ENCODE peak calls at places on chromosomes 5 and 9, in ten cellular contexts. L, U, Q, K, J, N, Z, I, C and W are unnamed samples.

GRCh38 chr9:127319366-127320121 is 55.0 kb downstream of the GARNL3 start:
- DNase-seq in L (no peak), U (no peak), Q (no peak), K (no peak), J (no peak), N (no peak), Z (no peak), I (peak), C (no peak), W (no peak)

GRCh38 chr5:1005362-1005851 is 3.2 kb upstream of the NKD2 start:
- DNase-seq in L (no peak), U (no peak), Q (no peak), K (no peak), J (peak), N (peak), Z (no peak), I (no peak), C (no peak), W (peak)

GRCh38 chr5:125582358-125582757 is 835.9 kb upstream of the ZNF608 start:
- DNase-seq in L (no peak), U (peak), Q (no peak), K (no peak), J (no peak), N (no peak), Z (no peak), I (peak), C (no peak), W (no peak)

GRCh38 chr5:135208555-135209494 is 174.8 kb upstream of the PITX1 start:
- DNase-seq in L (no peak), U (peak), Q (no peak), K (no peak), J (peak), N (no peak), Z (peak), I (no peak), C (peak), W (peak)

GRCh38 chr9:72464819-72465218 is 56.6 kb upstream of the TMC1 start:
- DNase-seq in L (peak), U (no peak), Q (no peak), K (no peak), J (no peak), N (no peak), Z (no peak), I (peak), C (no peak), W (no peak)

GRCh38 chr5:33371660-33372059 is 69.1 kb upstream of the TARS1 start:
- DNase-seq in L (no peak), U (peak), Q (no peak), K (no peak), J (no peak), N (no peak), Z (peak), I (no peak), C (no peak), W (no peak)

GRCh38 chr5:178769617-178770290 is 39.3 kb upstream of the ZNF354A start:
- DNase-seq in L (no peak), U (no peak), Q (no peak), K (no peak), J (no peak), N (no peak), Z (no peak), I (no peak), C (no peak), W (peak)

GRCh38 chr5:14556015-14556414 is 25.6 kb upstream of the OTULINL start:
- DNase-seq in L (no peak), U (no peak), Q (no peak), K (no peak), J (no peak), N (no peak), Z (no peak), I (no peak), C (no peak), W (no peak)

GRCh38 chr5:180599981-180600553 is 8.8 kb upstream of the SCGB3A1 start:
- DNase-seq in L (no peak), U (no peak), Q (no peak), K (no peak), J (no peak), N (no peak), Z (no peak), I (no peak), C (no peak), W (no peak)

GRCh38 chr5:81212211-81212687 is 20.9 kb upstream of the CKMT2 start:
- DNase-seq in L (no peak), U (no peak), Q (no peak), K (no peak), J (no peak), N (no peak), Z (no peak), I (no peak), C (no peak), W (no peak)

GRCh38 chr9:136603216-136603615 is 57.4 kb upstream of the NOTCH1 start:
- DNase-seq in L (no peak), U (no peak), Q (no peak), K (no peak), J (no peak), N (no peak), Z (no peak), I (no peak), C (no peak), W (no peak)

GRCh38 chr9:136762915-136763648 is 1.2 kb downstream of the LCN15 start:
- DNase-seq in L (no peak), U (no peak), Q (no peak), K (peak), J (no peak), N (peak), Z (no peak), I (no peak), C (peak), W (peak)

GRCh38 chr9:80596576-80596975 is 1024.8 kb downstream of the TLE4 start:
- DNase-seq in L (no peak), U (no peak), Q (no peak), K (no peak), J (no peak), N (no peak), Z (no peak), I (no peak), C (no peak), W (no peak)

GRCh38 chr5:96582343-96582742 is 79.8 kb upstream of the CAST start:
- DNase-seq in L (no peak), U (no peak), Q (no peak), K (no peak), J (no peak), N (no peak), Z (no peak), I (no peak), C (no peak), W (no peak)

GRCh38 chr5:153489611-153490010 is 859 bp upstream of the GRIA1 start:
- DNase-seq in L (no peak), U (no peak), Q (no peak), K (no peak), J (no peak), N (no peak), Z (no peak), I (no peak), C (no peak), W (no peak)

GRCh38 chr9:87826331-87826730 is 56.3 kb upstream of the SPATA31E1 start:
- DNase-seq in L (no peak), U (no peak), Q (no peak), K (no peak), J (no peak), N (no peak), Z (no peak), I (no peak), C (no peak), W (no peak)

GRCh38 chr9:35760651-35761050 is 6.6 kb upstream of the MSMP start:
- DNase-seq in L (no peak), U (peak), Q (no peak), K (no peak), J (no peak), N (no peak), Z (no peak), I (no peak), C (no peak), W (no peak)

GRCh38 chr5:36606437-36607113 is at the start of gene SLC1A3:
- DNase-seq in L (peak), U (peak), Q (no peak), K (no peak), J (peak), N (peak), Z (peak), I (peak), C (peak), W (peak)

GRCh38 chr5:116454417-116454927 is 120.2 kb downstream of the SEMA6A start:
- DNase-seq in L (peak), U (peak), Q (no peak), K (no peak), J (no peak), N (no peak), Z (no peak), I (no peak), C (no peak), W (no peak)

GRCh38 chr5:54820346-54820745 is 165.0 kb downstream of the ESM1 start:
- DNase-seq in L (no peak), U (no peak), Q (no peak), K (no peak), J (no peak), N (no peak), Z (no peak), I (no peak), C (no peak), W (no peak)

GRCh38 chr5:132056610-132057497 is 3.6 kb upstream of the IL3 start:
- DNase-seq in L (no peak), U (no peak), Q (no peak), K (no peak), J (peak), N (peak), Z (no peak), I (no peak), C (no peak), W (peak)

GRCh38 chr5:67065697-67066096 is 130.9 kb downstream of the CD180 start:
- DNase-seq in L (no peak), U (no peak), Q (no peak), K (no peak), J (no peak), N (no peak), Z (no peak), I (no peak), C (no peak), W (no peak)

GRCh38 chr5:155004138-155004744 is 9.3 kb upstream of the KIF4B start:
- DNase-seq in L (no peak), U (no peak), Q (no peak), K (no peak), J (no peak), N (no peak), Z (no peak), I (peak), C (no peak), W (no peak)

GRCh38 chr9:34654317-34655083 is 2.5 kb downstream of the IL11RA start:
- DNase-seq in L (peak), U (peak), Q (no peak), K (no peak), J (peak), N (peak), Z (no peak), I (peak), C (no peak), W (no peak)

GRCh38 chr9:15182003-15182695 is 124.9 kb downstream of the TTC39B start:
- DNase-seq in L (no peak), U (no peak), Q (no peak), K (no peak), J (no peak), N (no peak), Z (no peak), I (no peak), C (no peak), W (no peak)

GRCh38 chr5:134114886-134115805 is 665 bp downstream of the TCF7 start:
- DNase-seq in L (no peak), U (no peak), Q (no peak), K (peak), J (peak), N (no peak), Z (no peak), I (no peak), C (peak), W (no peak)

GRCh38 chr5:138989720-138990119 is 114.6 kb upstream of the LRRTM2 start:
- DNase-seq in L (no peak), U (no peak), Q (no peak), K (no peak), J (no peak), N (no peak), Z (no peak), I (no peak), C (no peak), W (no peak)

GRCh38 chr5:138274189-138274853 is at the start of gene GFRA3:
- DNase-seq in L (no peak), U (no peak), Q (no peak), K (no peak), J (no peak), N (no peak), Z (no peak), I (no peak), C (no peak), W (no peak)

GRCh38 chr5:148125641-148126040 is 42.7 kb upstream of the SPINK14 start:
- DNase-seq in L (no peak), U (no peak), Q (no peak), K (no peak), J (no peak), N (no peak), Z (no peak), I (no peak), C (no peak), W (no peak)

GRCh38 chr9:19976226-19976625 is 187.4 kb upstream of the SLC24A2 start:
- DNase-seq in L (no peak), U (no peak), Q (no peak), K (peak), J (no peak), N (no peak), Z (no peak), I (no peak), C (no peak), W (no peak)

GRCh38 chr5:140647042-140647341 is 438 bp downstream of the NDUFA2 start:
- DNase-seq in L (no peak), U (no peak), Q (no peak), K (no peak), J (no peak), N (no peak), Z (no peak), I (no peak), C (no peak), W (no peak)

GRCh38 chr9:126228779-126229444 is 97.7 kb upstream of the MVB12B start:
- DNase-seq in L (peak), U (peak), Q (no peak), K (peak), J (peak), N (peak), Z (peak), I (peak), C (peak), W (no peak)

GRCh38 chr9:127763918-127764384 is 14.5 kb downstream of the SH2D3C start:
- DNase-seq in L (no peak), U (no peak), Q (no peak), K (no peak), J (no peak), N (peak), Z (no peak), I (no peak), C (no peak), W (no peak)

GRCh38 chr5:68319316-68320093 is 103.9 kb downstream of the PIK3R1 start:
- DNase-seq in L (no peak), U (no peak), Q (no peak), K (no peak), J (no peak), N (no peak), Z (peak), I (no peak), C (peak), W (no peak)

GRCh38 chr5:155616779-155617392 is 603.3 kb downstream of the KIF4B start:
- DNase-seq in L (no peak), U (no peak), Q (no peak), K (peak), J (no peak), N (no peak), Z (no peak), I (peak), C (peak), W (no peak)

GRCh38 chr5:72767289-72768010 is 49.0 kb upstream of the TNPO1 start:
- DNase-seq in L (no peak), U (no peak), Q (no peak), K (no peak), J (no peak), N (no peak), Z (no peak), I (no peak), C (peak), W (no peak)

GRCh38 chr5:141957367-141957993 is 522 bp downstream of the PCDH12 start:
- DNase-seq in L (no peak), U (no peak), Q (no peak), K (no peak), J (no peak), N (no peak), Z (no peak), I (no peak), C (no peak), W (no peak)

GRCh38 chr5:181086410-181087229 is 44.3 kb downstream of the OR2V1 start:
- DNase-seq in L (no peak), U (no peak), Q (no peak), K (no peak), J (no peak), N (no peak), Z (no peak), I (no peak), C (no peak), W (no peak)

GRCh38 chr9:137013571-137013940 is 14.5 kb downstream of the ABCA2 start:
- DNase-seq in L (no peak), U (no peak), Q (no peak), K (no peak), J (no peak), N (no peak), Z (no peak), I (no peak), C (no peak), W (no peak)